ENCODE peak calls at places on chromosomes 3 and 15, in ten cellular contexts. One of them, this sample, is unnamed.

GRCh38 chr15:63990449-63990848 is 55.8 kb downstream of the DAPK2 start:
- DNase-seq in stimulated activated CD4-positive, alpha-beta T cell treated with anti-CD3 and anti-CD28 coated beads, TNF-alpha, amount 100 ng/mL, for 1 hour: no peak
- DNase-seq in cardiac muscle cell: no peak
- DNase-seq in NB4: no peak
- DNase-seq in naive thymus-derived CD4-positive, alpha-beta T cell: no peak
- DNase-seq in H54: no peak
- DNase-seq in heart left ventricle: no peak
- DNase-seq in anterior cingulate cortex: no peak
- DNase-seq in AG04449: no peak
- DNase-seq in cardiac fibroblast: no peak
- DNase-seq in this sample: no peak

GRCh38 chr15:33460166-33460805 is 149.5 kb downstream of the RYR3 start:
- DNase-seq in anterior cingulate cortex: no peak
- DNase-seq in H54: no peak
- DNase-seq in cardiac fibroblast: no peak
- DNase-seq in NB4: no peak
- DNase-seq in AG04449: no peak
- DNase-seq in naive thymus-derived CD4-positive, alpha-beta T cell: no peak
- DNase-seq in heart left ventricle: no peak
- DNase-seq in stimulated activated CD4-positive, alpha-beta T cell treated with anti-CD3 and anti-CD28 coated beads, TNF-alpha, amount 100 ng/mL, for 1 hour: no peak
- DNase-seq in cardiac muscle cell: peak
- DNase-seq in this sample: no peak

GRCh38 chr3:9897408-9898372 is 5.0 kb upstream of the IL17RE start:
- DNase-seq in NB4: no peak
- DNase-seq in anterior cingulate cortex: no peak
- DNase-seq in naive thymus-derived CD4-positive, alpha-beta T cell: no peak
- DNase-seq in heart left ventricle: no peak
- DNase-seq in stimulated activated CD4-positive, alpha-beta T cell treated with anti-CD3 and anti-CD28 coated beads, TNF-alpha, amount 100 ng/mL, for 1 hour: no peak
- DNase-seq in H54: no peak
- DNase-seq in cardiac muscle cell: peak
- DNase-seq in AG04449: no peak
- DNase-seq in cardiac fibroblast: peak
- DNase-seq in this sample: no peak

GRCh38 chr3:115085197-115085865 is 61.8 kb downstream of the ZBTB20 start:
- DNase-seq in AG04449: no peak
- DNase-seq in H54: no peak
- DNase-seq in heart left ventricle: no peak
- DNase-seq in NB4: no peak
- DNase-seq in cardiac muscle cell: peak
- DNase-seq in stimulated activated CD4-positive, alpha-beta T cell treated with anti-CD3 and anti-CD28 coated beads, TNF-alpha, amount 100 ng/mL, for 1 hour: no peak
- DNase-seq in cardiac fibroblast: peak
- DNase-seq in anterior cingulate cortex: no peak
- DNase-seq in naive thymus-derived CD4-positive, alpha-beta T cell: no peak
- DNase-seq in this sample: no peak

GRCh38 chr15:48063411-48063985 is 57.3 kb upstream of the SLC24A5 start:
- DNase-seq in heart left ventricle: no peak
- DNase-seq in AG04449: no peak
- DNase-seq in NB4: no peak
- DNase-seq in stimulated activated CD4-positive, alpha-beta T cell treated with anti-CD3 and anti-CD28 coated beads, TNF-alpha, amount 100 ng/mL, for 1 hour: no peak
- DNase-seq in cardiac fibroblast: no peak
- DNase-seq in cardiac muscle cell: no peak
- DNase-seq in anterior cingulate cortex: no peak
- DNase-seq in H54: no peak
- DNase-seq in naive thymus-derived CD4-positive, alpha-beta T cell: no peak
- DNase-seq in this sample: no peak

GRCh38 chr3:79461129-79461792 is 306.5 kb downstream of the ROBO1 start:
- DNase-seq in NB4: no peak
- DNase-seq in AG04449: no peak
- DNase-seq in cardiac muscle cell: no peak
- DNase-seq in stimulated activated CD4-positive, alpha-beta T cell treated with anti-CD3 and anti-CD28 coated beads, TNF-alpha, amount 100 ng/mL, for 1 hour: no peak
- DNase-seq in heart left ventricle: no peak
- DNase-seq in cardiac fibroblast: no peak
- DNase-seq in H54: no peak
- DNase-seq in naive thymus-derived CD4-positive, alpha-beta T cell: no peak
- DNase-seq in anterior cingulate cortex: no peak
- DNase-seq in this sample: no peak

GRCh38 chr3:123064506-123064905 is 2.3 kb upstream of the PDIA5 start:
- DNase-seq in naive thymus-derived CD4-positive, alpha-beta T cell: no peak
- DNase-seq in AG04449: no peak
- DNase-seq in stimulated activated CD4-positive, alpha-beta T cell treated with anti-CD3 and anti-CD28 coated beads, TNF-alpha, amount 100 ng/mL, for 1 hour: no peak
- DNase-seq in heart left ventricle: no peak
- DNase-seq in cardiac fibroblast: no peak
- DNase-seq in cardiac muscle cell: no peak
- DNase-seq in anterior cingulate cortex: no peak
- DNase-seq in NB4: no peak
- DNase-seq in H54: no peak
- DNase-seq in this sample: no peak

GRCh38 chr3:138434875-138435772 is 708 bp downstream of the ESYT3 start:
- DNase-seq in stimulated activated CD4-positive, alpha-beta T cell treated with anti-CD3 and anti-CD28 coated beads, TNF-alpha, amount 100 ng/mL, for 1 hour: no peak
- DNase-seq in anterior cingulate cortex: no peak
- DNase-seq in cardiac muscle cell: peak
- DNase-seq in heart left ventricle: no peak
- DNase-seq in NB4: peak
- DNase-seq in cardiac fibroblast: no peak
- DNase-seq in naive thymus-derived CD4-positive, alpha-beta T cell: no peak
- DNase-seq in H54: no peak
- DNase-seq in AG04449: no peak
- DNase-seq in this sample: no peak

GRCh38 chr3:182400838-182401237 is 392.5 kb upstream of the ATP11B start:
- DNase-seq in cardiac fibroblast: no peak
- DNase-seq in naive thymus-derived CD4-positive, alpha-beta T cell: no peak
- DNase-seq in heart left ventricle: no peak
- DNase-seq in stimulated activated CD4-positive, alpha-beta T cell treated with anti-CD3 and anti-CD28 coated beads, TNF-alpha, amount 100 ng/mL, for 1 hour: no peak
- DNase-seq in cardiac muscle cell: no peak
- DNase-seq in AG04449: no peak
- DNase-seq in anterior cingulate cortex: no peak
- DNase-seq in NB4: no peak
- DNase-seq in H54: no peak
- DNase-seq in this sample: no peak

GRCh38 chr3:37729119-37729518 is 132.6 kb upstream of the CTDSPL start:
- DNase-seq in stimulated activated CD4-positive, alpha-beta T cell treated with anti-CD3 and anti-CD28 coated beads, TNF-alpha, amount 100 ng/mL, for 1 hour: no peak
- DNase-seq in heart left ventricle: no peak
- DNase-seq in naive thymus-derived CD4-positive, alpha-beta T cell: no peak
- DNase-seq in NB4: no peak
- DNase-seq in H54: no peak
- DNase-seq in cardiac fibroblast: peak
- DNase-seq in AG04449: no peak
- DNase-seq in anterior cingulate cortex: no peak
- DNase-seq in cardiac muscle cell: no peak
- DNase-seq in this sample: no peak

GRCh38 chr15:79826800-79827199 is 70.0 kb downstream of the MTHFS start:
- DNase-seq in anterior cingulate cortex: no peak
- DNase-seq in NB4: no peak
- DNase-seq in stimulated activated CD4-positive, alpha-beta T cell treated with anti-CD3 and anti-CD28 coated beads, TNF-alpha, amount 100 ng/mL, for 1 hour: no peak
- DNase-seq in heart left ventricle: no peak
- DNase-seq in naive thymus-derived CD4-positive, alpha-beta T cell: no peak
- DNase-seq in cardiac muscle cell: peak
- DNase-seq in H54: no peak
- DNase-seq in cardiac fibroblast: no peak
- DNase-seq in AG04449: no peak
- DNase-seq in this sample: no peak

GRCh38 chr3:171896341-171896740 is 53.2 kb downstream of the TMEM212 start:
- DNase-seq in H54: no peak
- DNase-seq in stimulated activated CD4-positive, alpha-beta T cell treated with anti-CD3 and anti-CD28 coated beads, TNF-alpha, amount 100 ng/mL, for 1 hour: no peak
- DNase-seq in anterior cingulate cortex: no peak
- DNase-seq in AG04449: no peak
- DNase-seq in cardiac fibroblast: no peak
- DNase-seq in naive thymus-derived CD4-positive, alpha-beta T cell: no peak
- DNase-seq in cardiac muscle cell: no peak
- DNase-seq in heart left ventricle: no peak
- DNase-seq in NB4: no peak
- DNase-seq in this sample: no peak

GRCh38 chr15:74933573-74933972 is 4.3 kb downstream of the COX5A start:
- DNase-seq in AG04449: no peak
- DNase-seq in heart left ventricle: no peak
- DNase-seq in cardiac muscle cell: no peak
- DNase-seq in stimulated activated CD4-positive, alpha-beta T cell treated with anti-CD3 and anti-CD28 coated beads, TNF-alpha, amount 100 ng/mL, for 1 hour: no peak
- DNase-seq in naive thymus-derived CD4-positive, alpha-beta T cell: no peak
- DNase-seq in anterior cingulate cortex: no peak
- DNase-seq in cardiac fibroblast: no peak
- DNase-seq in H54: no peak
- DNase-seq in NB4: no peak
- DNase-seq in this sample: no peak

GRCh38 chr3:189490337-189490736 is 140.9 kb upstream of the TP63 start:
- DNase-seq in heart left ventricle: no peak
- DNase-seq in stimulated activated CD4-positive, alpha-beta T cell treated with anti-CD3 and anti-CD28 coated beads, TNF-alpha, amount 100 ng/mL, for 1 hour: no peak
- DNase-seq in naive thymus-derived CD4-positive, alpha-beta T cell: no peak
- DNase-seq in AG04449: no peak
- DNase-seq in anterior cingulate cortex: no peak
- DNase-seq in cardiac fibroblast: no peak
- DNase-seq in H54: no peak
- DNase-seq in NB4: no peak
- DNase-seq in cardiac muscle cell: no peak
- DNase-seq in this sample: no peak

GRCh38 chr3:13176445-13176844 is 103.2 kb upstream of the IQSEC1 start:
- DNase-seq in cardiac fibroblast: no peak
- DNase-seq in stimulated activated CD4-positive, alpha-beta T cell treated with anti-CD3 and anti-CD28 coated beads, TNF-alpha, amount 100 ng/mL, for 1 hour: no peak
- DNase-seq in heart left ventricle: no peak
- DNase-seq in NB4: no peak
- DNase-seq in anterior cingulate cortex: no peak
- DNase-seq in naive thymus-derived CD4-positive, alpha-beta T cell: no peak
- DNase-seq in H54: no peak
- DNase-seq in cardiac muscle cell: no peak
- DNase-seq in AG04449: no peak
- DNase-seq in this sample: no peak

GRCh38 chr3:70861855-70862254 is 549.4 kb upstream of the MDFIC2 start:
- DNase-seq in naive thymus-derived CD4-positive, alpha-beta T cell: no peak
- DNase-seq in heart left ventricle: peak
- DNase-seq in stimulated activated CD4-positive, alpha-beta T cell treated with anti-CD3 and anti-CD28 coated beads, TNF-alpha, amount 100 ng/mL, for 1 hour: no peak
- DNase-seq in cardiac muscle cell: no peak
- DNase-seq in H54: no peak
- DNase-seq in NB4: no peak
- DNase-seq in anterior cingulate cortex: no peak
- DNase-seq in AG04449: peak
- DNase-seq in cardiac fibroblast: peak
- DNase-seq in this sample: peak

GRCh38 chr15:37056894-37057205 is 43.5 kb downstream of the MEIS2 start:
- DNase-seq in H54: no peak
- DNase-seq in naive thymus-derived CD4-positive, alpha-beta T cell: no peak
- DNase-seq in AG04449: no peak
- DNase-seq in anterior cingulate cortex: no peak
- DNase-seq in NB4: no peak
- DNase-seq in cardiac muscle cell: no peak
- DNase-seq in heart left ventricle: no peak
- DNase-seq in cardiac fibroblast: peak
- DNase-seq in stimulated activated CD4-positive, alpha-beta T cell treated with anti-CD3 and anti-CD28 coated beads, TNF-alpha, amount 100 ng/mL, for 1 hour: no peak
- DNase-seq in this sample: no peak

GRCh38 chr15:31235298-31236183 is 91.1 kb upstream of the KLF13 start:
- DNase-seq in heart left ventricle: peak
- DNase-seq in cardiac fibroblast: peak
- DNase-seq in H54: no peak
- DNase-seq in AG04449: no peak
- DNase-seq in stimulated activated CD4-positive, alpha-beta T cell treated with anti-CD3 and anti-CD28 coated beads, TNF-alpha, amount 100 ng/mL, for 1 hour: no peak
- DNase-seq in NB4: no peak
- DNase-seq in naive thymus-derived CD4-positive, alpha-beta T cell: no peak
- DNase-seq in anterior cingulate cortex: no peak
- DNase-seq in cardiac muscle cell: peak
- DNase-seq in this sample: no peak

GRCh38 chr15:34693053-34693744 is 61.6 kb downstream of the GJD2 start:
- DNase-seq in cardiac fibroblast: peak
- DNase-seq in H54: no peak
- DNase-seq in heart left ventricle: no peak
- DNase-seq in anterior cingulate cortex: no peak
- DNase-seq in naive thymus-derived CD4-positive, alpha-beta T cell: no peak
- DNase-seq in NB4: no peak
- DNase-seq in cardiac muscle cell: no peak
- DNase-seq in AG04449: no peak
- DNase-seq in stimulated activated CD4-positive, alpha-beta T cell treated with anti-CD3 and anti-CD28 coated beads, TNF-alpha, amount 100 ng/mL, for 1 hour: no peak
- DNase-seq in this sample: no peak

GRCh38 chr3:100106094-100106493 is 8.2 kb downstream of the FILIP1L start:
- DNase-seq in anterior cingulate cortex: no peak
- DNase-seq in cardiac muscle cell: no peak
- DNase-seq in cardiac fibroblast: peak
- DNase-seq in naive thymus-derived CD4-positive, alpha-beta T cell: no peak
- DNase-seq in heart left ventricle: no peak
- DNase-seq in H54: no peak
- DNase-seq in AG04449: no peak
- DNase-seq in NB4: no peak
- DNase-seq in stimulated activated CD4-positive, alpha-beta T cell treated with anti-CD3 and anti-CD28 coated beads, TNF-alpha, amount 100 ng/mL, for 1 hour: no peak
- DNase-seq in this sample: no peak

GRCh38 chr3:88003115-88003755 is 55.6 kb downstream of the CGGBP1 start:
- DNase-seq in stimulated activated CD4-positive, alpha-beta T cell treated with anti-CD3 and anti-CD28 coated beads, TNF-alpha, amount 100 ng/mL, for 1 hour: no peak
- DNase-seq in cardiac fibroblast: peak
- DNase-seq in AG04449: no peak
- DNase-seq in heart left ventricle: no peak
- DNase-seq in anterior cingulate cortex: no peak
- DNase-seq in naive thymus-derived CD4-positive, alpha-beta T cell: no peak
- DNase-seq in H54: peak
- DNase-seq in cardiac muscle cell: peak
- DNase-seq in NB4: peak
- DNase-seq in this sample: no peak

GRCh38 chr3:108437439-108437838 is 73.0 kb downstream of the MYH15 start:
- DNase-seq in naive thymus-derived CD4-positive, alpha-beta T cell: no peak
- DNase-seq in H54: no peak
- DNase-seq in anterior cingulate cortex: no peak
- DNase-seq in NB4: no peak
- DNase-seq in cardiac fibroblast: no peak
- DNase-seq in cardiac muscle cell: no peak
- DNase-seq in AG04449: no peak
- DNase-seq in stimulated activated CD4-positive, alpha-beta T cell treated with anti-CD3 and anti-CD28 coated beads, TNF-alpha, amount 100 ng/mL, for 1 hour: no peak
- DNase-seq in heart left ventricle: no peak
- DNase-seq in this sample: no peak

GRCh38 chr3:12916159-12916558 is 74.8 kb upstream of the RPL32 start:
- DNase-seq in NB4: peak
- DNase-seq in anterior cingulate cortex: no peak
- DNase-seq in naive thymus-derived CD4-positive, alpha-beta T cell: no peak
- DNase-seq in heart left ventricle: no peak
- DNase-seq in cardiac muscle cell: no peak
- DNase-seq in stimulated activated CD4-positive, alpha-beta T cell treated with anti-CD3 and anti-CD28 coated beads, TNF-alpha, amount 100 ng/mL, for 1 hour: no peak
- DNase-seq in H54: no peak
- DNase-seq in AG04449: no peak
- DNase-seq in cardiac fibroblast: no peak
- DNase-seq in this sample: no peak

GRCh38 chr3:175432338-175433025 is 573.3 kb downstream of the NAALADL2 start:
- DNase-seq in NB4: no peak
- DNase-seq in stimulated activated CD4-positive, alpha-beta T cell treated with anti-CD3 and anti-CD28 coated beads, TNF-alpha, amount 100 ng/mL, for 1 hour: no peak
- DNase-seq in AG04449: no peak
- DNase-seq in anterior cingulate cortex: no peak
- DNase-seq in H54: no peak
- DNase-seq in cardiac muscle cell: no peak
- DNase-seq in heart left ventricle: no peak
- DNase-seq in naive thymus-derived CD4-positive, alpha-beta T cell: no peak
- DNase-seq in cardiac fibroblast: peak
- DNase-seq in this sample: peak

GRCh38 chr3:125644036-125645025 is 49.0 kb upstream of the OSBPL11 start:
- DNase-seq in AG04449: no peak
- DNase-seq in cardiac muscle cell: no peak
- DNase-seq in NB4: no peak
- DNase-seq in H54: no peak
- DNase-seq in heart left ventricle: no peak
- DNase-seq in stimulated activated CD4-positive, alpha-beta T cell treated with anti-CD3 and anti-CD28 coated beads, TNF-alpha, amount 100 ng/mL, for 1 hour: no peak
- DNase-seq in anterior cingulate cortex: no peak
- DNase-seq in naive thymus-derived CD4-positive, alpha-beta T cell: no peak
- DNase-seq in cardiac fibroblast: peak
- DNase-seq in this sample: no peak

GRCh38 chr3:181711325-181712135 is at the start of gene SOX2:
- DNase-seq in cardiac fibroblast: peak
- DNase-seq in AG04449: no peak
- DNase-seq in anterior cingulate cortex: peak
- DNase-seq in heart left ventricle: no peak
- DNase-seq in cardiac muscle cell: peak
- DNase-seq in NB4: peak
- DNase-seq in stimulated activated CD4-positive, alpha-beta T cell treated with anti-CD3 and anti-CD28 coated beads, TNF-alpha, amount 100 ng/mL, for 1 hour: no peak
- DNase-seq in naive thymus-derived CD4-positive, alpha-beta T cell: no peak
- DNase-seq in H54: peak
- DNase-seq in this sample: no peak

GRCh38 chr3:195916291-195916690 is 7.9 kb upstream of the TNK2 start:
- DNase-seq in NB4: no peak
- DNase-seq in heart left ventricle: no peak
- DNase-seq in naive thymus-derived CD4-positive, alpha-beta T cell: no peak
- DNase-seq in cardiac fibroblast: no peak
- DNase-seq in cardiac muscle cell: no peak
- DNase-seq in AG04449: no peak
- DNase-seq in H54: no peak
- DNase-seq in stimulated activated CD4-positive, alpha-beta T cell treated with anti-CD3 and anti-CD28 coated beads, TNF-alpha, amount 100 ng/mL, for 1 hour: no peak
- DNase-seq in anterior cingulate cortex: no peak
- DNase-seq in this sample: no peak